ENCODE peak calls at places on chromosome 14, in nine cellular contexts. L is GM13977, T is cardiac fibroblast, H is psoas muscle, W is Peyer's patch, Q is endothelial cell, F is adrenal gland, K is BE2C, S is fibroblast of mammary gland. R is an unnamed sample.

GRCh38 chr14:94451091-94451751 is 1.4 kb downstream of the SERPINA11 start:
- DNase-seq in T (no peak), S (no peak), K (no peak), Q (no peak), W (no peak), F (no peak), L (no peak), H (no peak), R (no peak)

GRCh38 chr14:67137744-67138371 is 51.4 kb upstream of the GARIN2 start:
- DNase-seq in F (no peak), W (no peak), Q (no peak), H (no peak), T (peak; percentile 36), K (no peak), L (peak; percentile 20), S (peak; percentile 26), R (peak; percentile 28)

GRCh38 chr14:36207500-36207899 is 31.0 kb upstream of the PTCSC3 start:
- DNase-seq in W (no peak), S (peak; percentile 22), T (peak; percentile 1), K (no peak), F (no peak), Q (no peak), H (no peak), L (no peak), R (no peak)

GRCh38 chr14:36518031-36518585 is 1.9 kb downstream of the NKX2-1 start:
- DNase-seq in F (no peak), T (no peak), L (no peak), H (no peak), W (no peak), K (no peak), Q (no peak), S (no peak), R (no peak)

GRCh38 chr14:61695695-61696527 is 598 bp downstream of the HIF1A start:
- DNase-seq in W (peak; percentile 80), K (peak; percentile 71), F (peak; percentile 73), H (peak; percentile 56), Q (peak; percentile 69), T (peak; percentile 82), L (peak; percentile 38), S (no peak), R (peak; percentile 65)

GRCh38 chr14:77044776-77045569 is 16.5 kb upstream of the IRF2BPL start:
- DNase-seq in Q (no peak), W (peak; percentile 73), S (peak; percentile 90), L (no peak), K (no peak), T (peak; percentile 95), F (no peak), H (peak; percentile 62), R (no peak)

GRCh38 chr14:65854215-65854614 is 441.7 kb downstream of the FUT8 start:
- DNase-seq in W (no peak), F (no peak), L (no peak), K (no peak), Q (no peak), H (no peak), T (no peak), S (no peak), R (no peak)

GRCh38 chr14:22598896-22599244 is 770 bp downstream of the ABHD4 start:
- DNase-seq in W (peak; percentile 74), Q (no peak), K (no peak), S (peak; percentile 65), H (no peak), F (peak; percentile 51), T (peak; percentile 54), L (peak; percentile 60), R (peak; percentile 59)

GRCh38 chr14:51517116-51517515 is 134.6 kb upstream of the FRMD6 start:
- DNase-seq in K (no peak), S (no peak), L (no peak), H (no peak), W (no peak), T (no peak), Q (no peak), F (no peak), R (no peak)

GRCh38 chr14:96536807-96537206 is 34.6 kb downstream of the PAPOLA start:
- DNase-seq in Q (no peak), S (no peak), F (no peak), H (no peak), L (no peak), T (no peak), W (no peak), K (no peak), R (no peak)

GRCh38 chr14:68913516-68913915 is 65.6 kb downstream of the ACTN1 start:
- DNase-seq in K (no peak), L (no peak), H (no peak), W (no peak), F (no peak), Q (no peak), T (no peak), S (no peak), R (no peak)
- TF ChIP-seq CTCF in K (no peak), L (no peak), H (no peak), W (no peak), F (no peak), Q (no peak), T (no peak), S (no peak), R (no peak)

DNA sequence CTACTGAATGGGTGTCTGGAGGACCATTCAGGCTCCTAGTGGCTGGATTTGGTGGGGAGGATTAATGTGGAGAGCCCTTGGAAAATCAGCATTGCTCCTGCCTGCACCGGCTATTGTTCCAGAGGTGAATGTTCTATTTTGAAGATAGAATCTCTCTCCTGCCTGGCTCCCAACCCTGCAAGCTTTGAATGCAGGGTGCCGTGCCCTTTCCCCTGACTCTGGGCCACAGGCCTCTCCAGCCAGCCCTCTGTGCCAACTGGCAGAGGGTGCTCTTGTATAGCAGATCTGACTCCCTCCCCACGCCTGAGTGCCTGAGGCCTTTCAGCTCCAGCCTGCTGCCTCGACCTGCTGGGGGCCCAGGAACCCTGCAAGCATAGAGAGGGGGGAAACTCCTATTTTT is 106.8 kb downstream of the TMEM260 start:
- DNase-seq in K (no peak), L (no peak), W (no peak), Q (peak; percentile 7), H (no peak), S (no peak), T (no peak), F (no peak), R (no peak)
- TF ChIP-seq CTCF in K (no peak), L (no peak), W (no peak), Q (no peak), H (no peak), S (no peak), T (no peak), F (peak; percentile 25), R (no peak)

GRCh38 chr14:56116128-56116900 is 1.9 kb upstream of the PELI2 start:
- DNase-seq in Q (no peak), T (no peak), S (no peak), H (no peak), W (no peak), F (no peak), L (no peak), K (no peak), R (no peak)

GRCh38 chr14:56117765-56118610 is at the start of gene PELI2:
- DNase-seq in F (peak; percentile 81), H (peak; percentile 77), K (peak; percentile 81), W (peak; percentile 92), Q (peak; percentile 89), T (peak; percentile 88), S (peak; percentile 43), L (peak; percentile 64), R (peak; percentile 71)

GRCh38 chr14:56120091-56120632 is 2.0 kb downstream of the PELI2 start:
- DNase-seq in F (no peak), W (no peak), H (no peak), L (no peak), K (no peak), Q (peak; percentile 12), T (peak; percentile 81), S (peak; percentile 33), R (peak; percentile 57)

GRCh38 chr14:56119221-56119967 is 1.2 kb downstream of the PELI2 start:
- DNase-seq in L (peak; percentile 26), F (peak; percentile 57), K (peak; percentile 38), Q (peak; percentile 63), T (peak; percentile 47), W (peak; percentile 69), S (peak; percentile 25), H (peak; percentile 58), R (peak; percentile 38)

GRCh38 chr14:56118611-56119181 is 485 bp downstream of the PELI2 start:
- DNase-seq in H (peak; percentile 40), S (no peak), F (peak; percentile 53), Q (peak; percentile 47), K (peak; percentile 28), T (peak; percentile 17), L (peak; percentile 16), W (peak; percentile 56), R (no peak)
- TF ChIP-seq CTCF in H (no peak), S (no peak), F (no peak), Q (no peak), K (no peak), T (no peak), L (no peak), W (no peak), R (no peak)

DNA sequence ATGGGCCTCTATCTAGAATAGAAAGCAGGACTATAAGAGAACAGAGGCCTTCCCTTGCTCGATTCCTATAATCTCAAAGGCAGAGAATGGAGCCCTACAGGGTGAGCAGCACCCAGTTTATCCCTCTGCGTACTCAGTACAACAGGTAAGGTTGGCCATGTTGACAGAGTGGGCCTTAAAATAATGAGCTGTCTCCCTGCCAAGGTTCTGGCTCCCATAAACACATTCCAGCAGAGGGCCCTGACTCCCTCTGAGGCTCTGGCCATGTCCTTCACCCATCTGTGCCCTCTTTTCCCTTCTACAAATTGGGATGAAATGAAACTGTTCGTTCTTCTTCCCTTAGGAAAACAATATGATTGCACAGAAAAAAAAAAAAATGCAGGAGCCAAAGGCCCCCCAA is 16.9 kb upstream of the PNMA1 start:
- DNase-seq in K (no peak), Q (no peak), W (no peak), S (no peak), L (no peak), H (no peak), F (no peak), T (no peak), R (no peak)
- TF ChIP-seq CTCF in K (no peak), Q (no peak), W (no peak), S (no peak), L (no peak), H (peak; percentile 11), F (no peak), T (no peak), R (no peak)

GRCh38 chr14:72644758-72645489 is 249.0 kb downstream of the DPF3 start:
- DNase-seq in S (peak; percentile 33), L (no peak), F (no peak), Q (no peak), K (no peak), W (no peak), H (no peak), T (no peak), R (no peak)
- TF ChIP-seq CTCF in S (peak; percentile 9), L (no peak), F (no peak), Q (no peak), K (no peak), W (no peak), H (peak; percentile 11), T (no peak), R (peak; percentile 14)

DNA sequence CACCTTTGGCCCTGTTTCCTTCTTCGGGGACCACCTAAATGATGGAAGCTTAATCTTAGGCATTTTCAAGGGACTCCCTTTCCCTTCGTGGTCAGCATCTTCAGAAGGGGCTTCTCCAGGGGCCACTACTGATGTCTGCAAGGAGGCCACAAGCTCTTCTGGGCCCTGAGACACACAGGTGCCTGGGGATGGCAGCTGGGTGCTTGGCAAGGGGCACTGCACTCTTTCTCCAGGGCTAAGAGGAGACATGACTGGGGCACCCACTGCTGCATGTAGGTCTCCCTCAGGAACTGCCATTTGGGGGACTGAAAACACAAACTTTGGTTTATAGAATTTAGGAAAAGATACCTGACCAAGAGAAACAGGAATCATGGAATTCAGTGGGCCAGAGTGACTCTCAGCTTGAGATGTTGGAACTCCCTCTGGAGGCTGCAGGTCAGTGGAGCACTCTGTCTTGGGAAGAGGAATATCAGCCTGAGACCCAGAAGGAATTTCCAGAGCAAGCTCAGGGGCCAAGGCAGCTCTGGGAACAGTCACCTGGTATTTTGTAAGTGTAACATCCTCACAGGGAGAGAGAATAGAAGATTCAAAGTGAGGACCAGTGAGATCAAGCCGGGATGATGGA is 16.0 kb downstream of the PLD4 start:
- DNase-seq in Q (no peak), L (peak; percentile 11), S (no peak), W (no peak), F (no peak), H (no peak), T (peak; percentile 8), K (no peak), R (no peak)
- TF ChIP-seq CTCF in Q (no peak), L (no peak), S (no peak), W (no peak), F (no peak), H (no peak), T (no peak), K (peak; percentile 35), R (peak; percentile 10)